ENCODE peak calls at places on chromosomes 7 and 10, in eight cellular contexts. N, S, D, H, G, Z, B and R are unnamed samples.

GRCh38 chr10:48981310-48981907 is 41.8 kb upstream of the LRRC18 start:
- DNase-seq in N (peak; percentile 89), S (no peak), D (peak; percentile 15), H (peak; percentile 42), G (no peak), Z (peak; percentile 51), B (peak; percentile 84), R (peak; percentile 29)

GRCh38 chr10:67697646-67698245 is 1.8 kb upstream of the CTNNA3 start:
- DNase-seq in N (peak; percentile 73), S (no peak), D (peak; percentile 35), H (peak; percentile 41), G (no peak), Z (no peak), B (peak; percentile 42), R (peak; percentile 9)

GRCh38 chr7:30466266-30466665 is 12.3 kb downstream of the NOD1 start:
- DNase-seq in N (no peak), S (no peak), D (no peak), H (no peak), G (peak; percentile 30), Z (no peak), B (no peak), R (no peak)

GRCh38 chr7:81081626-81082025 is 162.8 kb upstream of the SEMA3C start:
- DNase-seq in N (no peak), S (no peak), D (no peak), H (no peak), G (no peak), Z (no peak), B (no peak), R (no peak)

GRCh38 chr10:67976292-67977245 is 92.1 kb downstream of the SIRT1 start:
- DNase-seq in N (peak; percentile 59), S (no peak), D (no peak), H (no peak), G (peak; percentile 65), Z (no peak), B (no peak), R (no peak)

GRCh38 chr10:44068716-44069482 is 316.0 kb downstream of the CXCL12 start:
- DNase-seq in N (no peak), S (no peak), D (no peak), H (no peak), G (no peak), Z (no peak), B (no peak), R (no peak)

GRCh38 chr7:99380823-99381663 is 6.5 kb downstream of the ARPC1B start:
- DNase-seq in N (no peak), S (no peak), D (no peak), H (no peak), G (no peak), Z (peak; percentile 57), B (no peak), R (no peak)

GRCh38 chr10:59678884-59679301 is 30.8 kb downstream of the SLC16A9 start:
- DNase-seq in N (no peak), S (no peak), D (no peak), H (no peak), G (no peak), Z (peak; percentile 73), B (no peak), R (no peak)

GRCh38 chr10:125523347-125523746 is 159.6 kb downstream of the TEX36 start:
- DNase-seq in N (no peak), S (no peak), D (no peak), H (no peak), G (no peak), Z (no peak), B (no peak), R (no peak)

GRCh38 chr7:100122067-100122466 is 2.6 kb downstream of the CNPY4 start:
- DNase-seq in N (no peak), S (no peak), D (no peak), H (no peak), G (no peak), Z (no peak), B (peak; percentile 49), R (no peak)

GRCh38 chr10:48378675-48379074 is 72.2 kb downstream of the MAPK8 start:
- DNase-seq in N (no peak), S (no peak), D (no peak), H (no peak), G (no peak), Z (no peak), B (no peak), R (no peak)

GRCh38 chr10:119370046-119370770 is 162.8 kb downstream of the GRK5 start:
- DNase-seq in N (no peak), S (no peak), D (no peak), H (no peak), G (no peak), Z (no peak), B (no peak), R (no peak)

GRCh38 chr7:73341877-73342276 is 13.9 kb downstream of the FKBP6 start:
- DNase-seq in N (no peak), S (no peak), D (no peak), H (peak; percentile 37), G (no peak), Z (no peak), B (peak; percentile 68), R (peak; percentile 28)

GRCh38 chr7:63040966-63041610 is 957.6 kb upstream of the ZNF722 start:
- DNase-seq in N (no peak), S (no peak), D (no peak), H (no peak), G (no peak), Z (no peak), B (no peak), R (no peak)

GRCh38 chr10:124688889-124689670 is 55.1 kb downstream of the FAM53B start:
- DNase-seq in N (no peak), S (no peak), D (no peak), H (no peak), G (no peak), Z (no peak), B (peak; percentile 70), R (no peak)

GRCh38 chr7:131252976-131253375 is 74.7 kb upstream of the MKLN1 start:
- DNase-seq in N (no peak), S (no peak), D (no peak), H (no peak), G (no peak), Z (no peak), B (no peak), R (no peak)

GRCh38 chr7:151777913-151778670 is 98.8 kb downstream of the PRKAG2 start:
- DNase-seq in N (no peak), S (no peak), D (no peak), H (no peak), G (peak; percentile 59), Z (no peak), B (no peak), R (no peak)

GRCh38 chr10:121926669-121927360 is 1.0 kb downstream of the ATE1 start:
- DNase-seq in N (peak; percentile 10), S (no peak), D (no peak), H (no peak), G (no peak), Z (no peak), B (peak; percentile 7), R (peak; percentile 15)

GRCh38 chr7:139231513-139232376 is 708 bp downstream of the UBN2 start:
- DNase-seq in N (peak; percentile 60), S (no peak), D (no peak), H (no peak), G (peak; percentile 66), Z (peak; percentile 24), B (peak; percentile 71), R (peak; percentile 33)

GRCh38 chr7:15464762-15465144 is 97.1 kb downstream of the AGMO start:
- DNase-seq in N (no peak), S (no peak), D (no peak), H (no peak), G (no peak), Z (no peak), B (no peak), R (no peak)

GRCh38 chr7:135713836-135714470 is 14.0 kb downstream of the SLC13A4 start:
- DNase-seq in N (no peak), S (no peak), D (no peak), H (no peak), G (no peak), Z (no peak), B (no peak), R (no peak)

GRCh38 chr7:42232275-42232674 is 4.7 kb downstream of the GLI3 start:
- DNase-seq in N (peak; percentile 25), S (peak; percentile 80), D (no peak), H (no peak), G (peak; percentile 78), Z (no peak), B (no peak), R (no peak)

GRCh38 chr7:108417926-108418325 is 38.3 kb downstream of the NRCAM start:
- DNase-seq in N (no peak), S (no peak), D (no peak), H (no peak), G (no peak), Z (no peak), B (no peak), R (no peak)

GRCh38 chr10:4174197-4174596 is 389.2 kb upstream of the KLF6 start:
- DNase-seq in N (peak; percentile 54), S (no peak), D (no peak), H (no peak), G (no peak), Z (no peak), B (peak; percentile 10), R (no peak)

GRCh38 chr7:53070883-53071282 is 35.5 kb downstream of the POM121L12 start:
- DNase-seq in N (no peak), S (no peak), D (no peak), H (no peak), G (no peak), Z (no peak), B (no peak), R (no peak)

GRCh38 chr7:27105161-27106122 is 3.0 kb upstream of the HOXA2 start:
- DNase-seq in N (no peak), S (no peak), D (no peak), H (no peak), G (no peak), Z (no peak), B (no peak), R (no peak)
- TF ChIP-seq POLR2AphosphoS5 in N (no peak), S (no peak), D (no peak), H (no peak), G (no peak), Z (no peak), B (no peak), R (no peak)

GRCh38 chr7:451255-452229 is 68.1 kb downstream of the PDGFA start:
- DNase-seq in N (peak; percentile 46), S (no peak), D (no peak), H (no peak), G (no peak), Z (no peak), B (no peak), R (no peak)
- H3K4me3 ChIP-seq in N (peak overlapping the region; percentile 51), S (no peak overlapping the region), D (no peak overlapping the region), H (no peak overlapping the region), G (no peak overlapping the region), Z (no peak overlapping the region), B (no peak overlapping the region), R (no peak overlapping the region)

GRCh38 chr7:40267583-40267982 is 132.8 kb downstream of the SUGCT start:
- DNase-seq in N (no peak), S (no peak), D (no peak), H (no peak), G (no peak), Z (no peak), B (no peak), R (no peak)
- TF ChIP-seq POLR2AphosphoS5 in N (no peak), S (no peak), D (no peak), H (no peak), G (no peak), Z (no peak), B (no peak), R (no peak)

DNA sequence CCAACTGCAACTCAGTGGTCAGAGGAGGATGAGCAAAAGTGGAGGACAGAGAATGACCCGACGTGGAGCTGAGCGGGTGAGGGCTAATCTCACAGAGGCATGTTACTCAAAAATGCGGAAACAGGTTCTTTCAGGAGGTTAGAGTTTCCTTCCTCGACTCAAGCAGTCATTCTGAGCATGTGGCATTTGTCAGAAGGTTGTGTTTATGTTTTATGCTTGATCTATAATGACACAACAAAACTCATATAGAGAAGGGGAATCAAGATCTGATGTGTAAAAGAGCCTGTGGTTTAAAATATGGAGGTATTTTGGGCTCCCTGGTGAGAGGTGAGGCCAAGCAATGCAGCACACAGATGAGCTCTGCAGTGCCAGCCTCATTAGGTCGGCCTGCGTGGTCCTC is 311.4 kb downstream of the ADARB2 start:
- DNase-seq in N (no peak), S (no peak), D (no peak), H (no peak), G (no peak), Z (no peak), B (no peak), R (no peak)
- H3K4me3 ChIP-seq in N (no peak overlapping the region), S (no peak overlapping the region), D (no peak overlapping the region), H (no peak overlapping the region), G (no peak overlapping the region), Z (no peak overlapping the region), B (no peak overlapping the region), R (no peak overlapping the region)